ENCODE peak calls at places on chromosomes 4 and X, in seven cellular contexts. R is caudate nucleus, L is cardiac muscle cell, F is neural progenitor cell, U is endothelial cell of umbilical vein, V is SK-N-SH, K is tibial artery. G is an unnamed sample.
A peak's percentile ranks its signal among the peaks of the same experiment; 100 is the strongest.

GRCh38 chr4:52949336-52949735 is 87.2 kb downstream of the RASL11B start:
- DNase-seq in R (no peak), L (no peak), F (no peak), K (no peak), V (no peak), U (no peak), G (no peak)

GRCh38 chr4:100462206-100462605 is 55.6 kb downstream of the EMCN start:
- DNase-seq in R (no peak), K (no peak), V (no peak), U (no peak), L (no peak), F (no peak), G (no peak)

GRCh38 chr4:1873776-1874175 is 2.6 kb downstream of the NSD2 start:
- DNase-seq in F (no peak), K (no peak), L (no peak), V (no peak), U (no peak), R (no peak), G (no peak)

GRCh38 chrX:22118161-22118830 is 86.2 kb downstream of the PHEX start:
- DNase-seq in R (no peak), F (no peak), K (no peak), V (no peak), U (no peak), L (no peak), G (no peak)

GRCh38 chrX:22314211-22314610 is 41.5 kb downstream of the CBLL2 start:
- DNase-seq in V (no peak), R (no peak), F (no peak), K (no peak), L (no peak), U (peak; percentile 70), G (no peak)

GRCh38 chr4:185950891-185951290 is 118.1 kb upstream of the TLR3 start:
- DNase-seq in R (no peak), K (no peak), U (no peak), V (no peak), L (no peak), F (no peak), G (no peak)

GRCh38 chr4:180054291-180054690 is 2188.9 kb upstream of the TENM3 start:
- DNase-seq in R (no peak), L (no peak), U (no peak), V (no peak), K (no peak), F (no peak), G (no peak)

GRCh38 chr4:20428410-20429160 is 176.9 kb downstream of the SLIT2 start:
- DNase-seq in F (peak; percentile 3), R (no peak), V (no peak), U (no peak), L (peak; percentile 24), K (no peak), G (no peak)

GRCh38 chr4:164856396-164856795 is 20.6 kb upstream of the APELA start:
- DNase-seq in R (no peak), V (no peak), L (no peak), K (no peak), F (no peak), U (no peak), G (no peak)
- H3K27ac ChIP-seq in R (no peak overlapping the region), V (no peak overlapping the region), L (no peak overlapping the region), K (no peak overlapping the region), F (no peak overlapping the region), U (no peak overlapping the region), G (no peak overlapping the region)

GRCh38 chr4:140066031-140066930 is 87.7 kb downstream of the MAML3 start:
- DNase-seq in U (peak; percentile 58), R (no peak), F (no peak), V (no peak), K (no peak), L (peak; percentile 43), G (no peak)
- H3K27ac ChIP-seq in U (no peak overlapping the region), R (no peak overlapping the region), F (no peak overlapping the region), V (no peak overlapping the region), K (no peak overlapping the region), L (peak overlapping the region; percentile 32), G (no peak overlapping the region)

GRCh38 chr4:128525939-128526630 is 238.5 kb upstream of the PGRMC2 start:
- DNase-seq in F (no peak), V (no peak), U (no peak), R (no peak), L (no peak), K (no peak), G (no peak)

GRCh38 chr4:128527356-128527755 is 239.7 kb upstream of the PGRMC2 start:
- DNase-seq in K (no peak), U (no peak), F (no peak), V (no peak), L (no peak), R (no peak), G (no peak)

GRCh38 chr4:128524311-128524710 is 236.7 kb upstream of the PGRMC2 start:
- DNase-seq in R (no peak), L (no peak), V (no peak), F (no peak), K (peak; percentile 90), U (peak; percentile 80), G (no peak)

GRCh38 chr4:128528177-128528576 is 240.6 kb upstream of the PGRMC2 start:
- DNase-seq in L (no peak), V (no peak), U (no peak), F (no peak), K (no peak), R (no peak), G (no peak)

GRCh38 chr4:128525387-128525786 is 237.8 kb upstream of the PGRMC2 start:
- DNase-seq in U (peak; percentile 23), R (no peak), V (no peak), F (no peak), L (no peak), K (no peak), G (no peak)
- H3K27ac ChIP-seq in U (no peak overlapping the region), R (no peak overlapping the region), V (peak overlapping the region; percentile 8), F (no peak overlapping the region), L (no peak overlapping the region), K (peak overlapping the region; percentile 83), G (no peak overlapping the region)

GRCh38 chr4:154422152-154422551 is 69.4 kb downstream of the DCHS2 start:
- DNase-seq in V (no peak), R (no peak), F (no peak), L (no peak), K (no peak), U (no peak), G (no peak)
- H3K27ac ChIP-seq in V (no peak overlapping the region), R (no peak overlapping the region), F (no peak overlapping the region), L (no peak overlapping the region), K (no peak overlapping the region), U (no peak overlapping the region), G (no peak overlapping the region)

G was measured in substantia nigra.